ENCODE peak calls at places on chromosome 2, in five cellular contexts. R is astrocyte of the spinal cord, D is PC-3, A is prostate gland, Y is sigmoid colon. G is an unnamed sample.

GRCh38 chr2:122255924-122256323 is 500.5 kb downstream of the TSN start:
- DNase-seq in A (no peak), Y (no peak), R (peak), D (peak), G (no peak)

GRCh38 chr2:240707046-240707756 is 15.5 kb downstream of the AQP12A start:
- DNase-seq in Y (no peak), A (no peak), R (no peak), D (no peak), G (no peak)

GRCh38 chr2:112155331-112156151 is 17.4 kb downstream of the FBLN7 start:
- DNase-seq in Y (no peak), D (no peak), A (no peak), R (no peak), G (no peak)

GRCh38 chr2:134739879-134740301 is 21.1 kb upstream of the TMEM163 start:
- DNase-seq in A (no peak), D (peak), Y (no peak), R (no peak), G (no peak)

GRCh38 chr2:9205963-9206948 is at the start of gene ASAP2:
- DNase-seq in Y (peak), D (peak), R (peak), A (peak), G (peak)

GRCh38 chr2:95231723-95232122 is 24.4 kb downstream of the ZNF892 start:
- DNase-seq in D (peak), A (peak), R (peak), Y (no peak), G (peak)

GRCh38 chr2:72924353-72925240 is 7.3 kb downstream of the EMX1 start:
- DNase-seq in A (no peak), D (no peak), R (no peak), Y (peak), G (no peak)

GRCh38 chr2:121242175-121242875 is 42.7 kb downstream of the TFCP2L1 start:
- DNase-seq in Y (no peak), D (no peak), A (no peak), R (no peak), G (no peak)

GRCh38 chr2:34419856-34420255 is 820.8 kb upstream of the FAM98A start:
- DNase-seq in A (no peak), D (no peak), R (no peak), Y (no peak), G (no peak)

GRCh38 chr2:26285931-26286330 is 41.2 kb downstream of the HADHB start:
- DNase-seq in R (no peak), Y (no peak), D (no peak), A (no peak), G (no peak)

GRCh38 chr2:19801367-19802087 is 100.3 kb downstream of the TTC32 start:
- DNase-seq in A (peak), Y (peak), R (peak), D (peak), G (no peak)

GRCh38 chr2:85017436-85018048 is 46.6 kb downstream of the KCMF1 start:
- DNase-seq in R (peak), D (peak), Y (no peak), A (no peak), G (no peak)

GRCh38 chr2:69298261-69298660 is 88.8 kb downstream of the GFPT1 start:
- DNase-seq in Y (no peak), R (peak), D (peak), A (no peak), G (no peak)

GRCh38 chr2:24494415-24494814 is 3.4 kb downstream of the NCOA1 start:
- DNase-seq in D (no peak), A (no peak), R (no peak), Y (no peak), G (no peak)

GRCh38 chr2:62577994-62578836 is 72.2 kb upstream of the TMEM17 start:
- DNase-seq in R (peak), Y (no peak), A (no peak), D (peak), G (no peak)

DNA sequence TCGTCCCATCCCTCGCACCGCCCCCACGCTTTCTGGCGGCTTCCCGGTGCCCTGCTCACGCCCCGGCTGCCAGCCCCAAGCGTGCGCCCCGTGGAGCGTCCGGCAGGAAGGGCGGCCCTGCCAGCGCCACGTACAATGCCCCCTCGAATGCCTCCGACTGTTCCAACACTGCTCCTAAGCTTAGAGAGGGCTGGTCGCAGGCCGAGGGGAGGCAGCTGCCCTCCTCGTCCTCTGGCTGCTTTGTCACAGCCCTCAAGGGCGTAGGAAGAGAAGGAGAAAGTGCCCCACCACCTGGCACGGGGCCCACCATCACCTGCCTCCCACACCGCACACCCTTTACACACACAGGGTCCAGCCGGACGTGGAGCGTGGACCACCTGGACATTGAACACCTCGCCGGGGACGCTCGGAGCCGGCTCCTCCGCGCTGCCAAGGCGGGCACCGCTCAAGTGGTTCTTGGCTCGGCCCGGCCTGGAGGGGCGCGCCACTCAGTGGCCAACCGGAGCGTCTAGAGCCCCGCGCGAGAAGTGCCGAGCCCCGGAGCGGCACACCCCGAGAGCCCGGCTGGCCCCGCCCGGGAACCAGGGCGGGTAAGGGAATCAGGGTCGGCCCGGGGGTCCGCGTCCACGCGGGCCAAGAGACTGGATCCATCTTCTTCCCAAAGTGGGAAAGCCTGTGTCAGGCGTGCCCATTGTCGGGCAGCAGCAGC is 830 bp downstream of the DNER start:
- DNase-seq in A (no peak), D (peak), R (peak), Y (no peak), G (no peak)
- H3K4me3 ChIP-seq in A (peak), D (peak), R (peak), Y (no peak), G (peak)

DNA sequence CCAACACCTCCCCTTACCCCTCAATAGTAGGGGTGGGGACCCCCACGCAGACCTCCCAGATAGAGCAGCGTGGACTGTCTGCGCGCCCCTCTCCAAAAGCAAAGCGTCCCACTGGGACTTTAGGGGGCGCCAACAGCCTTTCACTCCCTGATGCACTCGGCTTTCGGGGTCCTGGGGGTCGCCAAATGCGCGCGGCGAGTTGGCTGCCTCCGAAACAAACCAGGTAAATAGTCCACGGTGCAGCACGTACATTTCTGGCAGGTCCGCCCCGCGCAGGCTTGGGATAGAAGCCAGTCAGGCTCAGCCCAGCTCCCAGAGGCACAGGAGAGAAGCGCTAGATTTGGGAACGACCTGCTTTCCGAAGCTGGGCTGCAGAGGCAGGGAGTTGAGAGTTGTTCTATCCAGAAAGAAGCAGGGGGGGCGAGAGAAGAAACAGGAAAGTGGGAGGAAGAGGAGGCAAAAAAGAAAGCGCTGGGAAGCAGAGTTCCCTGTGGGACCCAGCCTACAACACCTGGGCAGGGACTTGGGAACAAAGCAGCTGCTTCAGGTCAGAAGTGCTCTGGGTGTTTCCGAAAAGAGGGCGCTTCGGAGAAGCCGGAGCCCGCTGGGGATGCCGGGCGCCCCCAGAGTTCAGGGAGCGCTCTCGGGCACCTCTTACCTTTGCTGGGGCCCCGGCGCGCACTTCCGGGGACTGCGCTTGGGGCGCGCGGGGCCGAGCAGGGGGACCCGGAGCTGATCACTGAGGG is 544 bp downstream of the EVA1A start:
- DNase-seq in D (peak), Y (no peak), A (peak), R (peak), G (no peak)
- TF ChIP-seq CTCF in D (peak), Y (no peak), A (peak), R (peak), G (no peak)

GRCh38 chr2:11975373-11975772 is 228.9 kb downstream of the LPIN1 start:
- DNase-seq in Y (no peak), R (no peak), D (no peak), A (no peak), G (no peak)
- H3K4me3 ChIP-seq in Y (no peak), R (no peak), D (no peak), A (no peak), G (no peak)

GRCh38 chr2:137862651-137863050 is 101.6 kb upstream of the HNMT start:
- DNase-seq in A (no peak), R (no peak), Y (no peak), D (no peak), G (no peak)

GRCh38 chr2:137870682-137871081 is 93.6 kb upstream of the HNMT start:
- DNase-seq in Y (no peak), A (no peak), R (no peak), D (no peak), G (no peak)

GRCh38 chr2:137865954-137866540 is 98.2 kb upstream of the HNMT start:
- DNase-seq in A (peak), Y (no peak), R (peak), D (peak), G (peak)
- TF ChIP-seq CTCF in A (peak), Y (peak), R (peak), D (peak), G (peak)

DNA sequence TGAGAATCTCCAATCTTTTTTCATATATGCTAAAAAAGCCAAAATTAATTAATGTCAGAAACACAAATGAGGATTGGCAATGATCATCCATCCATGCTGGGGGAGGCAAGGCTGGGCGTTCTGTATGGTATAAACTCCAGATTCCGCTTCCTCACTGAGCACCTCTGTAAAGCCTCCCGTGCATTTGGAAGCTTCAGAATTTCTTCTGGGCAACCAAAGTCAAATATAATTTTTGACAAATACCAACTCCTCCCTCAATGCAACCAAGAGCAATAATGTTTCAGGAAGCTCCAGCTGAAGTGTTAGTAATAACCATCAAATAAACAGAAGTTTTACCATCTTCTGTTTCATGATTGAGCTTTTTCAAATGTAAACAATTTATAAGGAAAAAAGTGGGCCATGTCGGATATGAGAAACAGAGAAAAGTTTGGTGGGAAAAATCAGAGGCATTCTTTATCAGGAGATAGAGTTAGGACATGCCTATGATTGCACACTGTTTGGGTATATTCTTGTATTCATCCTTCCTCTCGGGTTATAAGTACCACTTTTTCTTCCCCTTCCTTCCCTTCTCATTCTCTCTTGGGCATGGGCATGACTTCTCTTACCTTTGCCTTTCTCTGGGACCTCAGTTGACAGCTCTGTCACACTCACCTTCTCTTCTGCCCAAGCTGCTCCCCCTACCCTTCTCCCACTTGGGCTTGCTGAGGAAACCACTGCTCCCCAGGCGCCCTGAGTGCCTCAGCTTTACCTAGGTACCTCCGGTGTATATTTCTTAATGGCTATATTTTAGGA is 149.5 kb upstream of the ZEB2 start:
- DNase-seq in R (no peak), Y (no peak), D (no peak), A (no peak), G (no peak)
- H3K4me3 ChIP-seq in R (no peak), Y (no peak), D (no peak), A (no peak), G (no peak)

DNA sequence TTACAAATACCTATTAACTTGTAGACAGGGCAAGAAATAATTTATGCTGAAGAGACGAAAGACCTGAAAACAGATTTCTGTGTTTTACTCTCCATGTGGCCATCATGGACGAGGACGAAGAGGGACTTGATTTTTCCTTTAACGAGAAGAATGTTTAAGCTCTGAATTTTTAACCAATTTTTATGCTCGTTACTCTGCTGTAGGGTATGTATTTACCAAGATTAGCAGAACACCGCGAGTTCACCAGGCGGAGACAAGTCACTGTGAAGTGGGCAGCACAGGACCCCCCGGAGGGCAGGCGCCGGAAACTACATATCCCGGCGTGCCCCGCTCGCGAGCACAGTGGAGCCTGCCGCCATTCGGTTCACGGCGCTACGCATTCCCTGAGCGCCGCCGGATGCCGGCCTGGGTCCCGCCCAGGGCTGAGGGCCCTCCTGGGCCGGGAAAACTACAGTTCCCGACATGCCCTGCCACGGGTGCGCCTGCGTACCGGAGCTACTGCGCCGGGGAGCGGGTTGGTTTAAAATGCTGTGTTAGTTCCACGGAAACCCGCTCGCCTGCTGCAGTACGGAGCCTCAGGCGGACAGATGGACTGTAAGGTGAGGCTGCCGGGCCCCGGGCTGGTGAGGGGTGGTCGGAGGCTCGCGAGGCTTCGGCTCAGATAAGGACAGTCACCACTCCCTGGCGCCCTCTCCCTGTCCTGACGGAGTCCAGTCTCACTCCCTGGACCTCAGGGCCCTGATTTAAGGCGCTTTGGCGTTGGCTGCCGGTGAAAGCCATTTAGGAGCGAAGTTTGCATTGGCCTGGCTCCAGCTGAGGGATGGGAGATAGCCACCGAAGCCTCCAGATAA is at the start of gene CCDC150:
- DNase-seq in R (peak), Y (peak), A (peak), D (peak), G (peak)
- TF ChIP-seq CTCF in R (peak), Y (no peak), A (peak), D (peak), G (no peak)

GRCh38 chr2:15145046-15145817 is 415.9 kb downstream of the NBAS start:
- DNase-seq in Y (no peak), A (no peak), R (no peak), D (peak), G (no peak)

GRCh38 chr2:15146960-15147359 is 414.2 kb downstream of the NBAS start:
- DNase-seq in Y (no peak), A (no peak), R (no peak), D (peak), G (no peak)

GRCh38 chr2:15142069-15142689 is 419.0 kb downstream of the NBAS start:
- DNase-seq in Y (no peak), D (peak), R (no peak), A (peak), G (no peak)

GRCh38 chr2:15149063-15149462 is 412.1 kb downstream of the NBAS start:
- DNase-seq in R (no peak), Y (no peak), D (no peak), A (no peak), G (no peak)

GRCh38 chr2:15145919-15146318 is 415.2 kb downstream of the NBAS start:
- DNase-seq in Y (no peak), A (no peak), D (no peak), R (no peak), G (no peak)
- H3K4me3 ChIP-seq in Y (no peak), A (no peak), D (no peak), R (no peak), G (no peak)

DNA sequence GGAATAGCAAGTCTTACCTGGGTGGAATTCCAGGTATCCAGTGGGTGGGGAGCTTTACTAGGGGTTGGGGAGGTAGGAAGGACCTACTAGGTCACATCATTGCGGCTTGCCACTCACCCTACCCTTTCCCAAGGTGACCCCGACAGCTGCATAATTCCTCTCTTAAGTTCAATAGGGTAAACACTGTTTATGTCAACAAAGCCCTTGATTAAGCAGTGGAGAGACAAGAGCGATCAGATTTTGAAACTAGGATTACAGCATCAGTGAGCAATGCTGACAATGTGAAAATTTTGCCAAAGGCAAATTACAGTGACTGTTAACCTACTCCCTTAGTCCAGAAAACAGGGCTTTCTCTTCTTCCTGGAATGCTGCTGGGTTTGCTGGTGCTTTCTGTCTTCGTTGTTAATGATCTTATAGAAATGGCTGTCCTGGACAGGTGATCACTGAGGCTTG is 14.5 kb downstream of the SLC19A3 start:
- DNase-seq in D (peak), Y (no peak), A (no peak), R (no peak), G (no peak)
- TF ChIP-seq CTCF in D (no peak), Y (no peak), A (no peak), R (no peak), G (no peak)